ENCODE peak calls at places on chromosome 20, in eight cellular contexts. One of them, this sample, is unnamed.

GRCh38 chr20:55415567-55416142 is 589.7 kb downstream of the CBLN4 start:
- DNase-seq in heart left ventricle: no peak
- DNase-seq in right lobe of liver: no peak
- DNase-seq in GM12891: no peak
- DNase-seq in adrenal gland: no peak
- DNase-seq in stomach: no peak
- DNase-seq in K562: no peak
- DNase-seq in A549: peak
- DNase-seq in this sample: peak

GRCh38 chr20:58852559-58853271 is at the start of gene GNAS:
- DNase-seq in heart left ventricle: peak
- DNase-seq in right lobe of liver: peak
- DNase-seq in GM12891: no peak
- DNase-seq in adrenal gland: peak
- DNase-seq in stomach: no peak
- DNase-seq in K562: peak
- DNase-seq in A549: peak
- DNase-seq in this sample: peak

GRCh38 chr20:56245761-56246160 is 2.8 kb upstream of the MC3R start:
- DNase-seq in heart left ventricle: no peak
- DNase-seq in right lobe of liver: no peak
- DNase-seq in GM12891: no peak
- DNase-seq in adrenal gland: no peak
- DNase-seq in stomach: no peak
- DNase-seq in K562: no peak
- DNase-seq in A549: no peak
- DNase-seq in this sample: peak

GRCh38 chr20:3744037-3744436 is 11.6 kb downstream of the HSPA12B start:
- DNase-seq in heart left ventricle: no peak
- DNase-seq in right lobe of liver: no peak
- DNase-seq in GM12891: no peak
- DNase-seq in adrenal gland: no peak
- DNase-seq in stomach: no peak
- DNase-seq in K562: no peak
- DNase-seq in A549: no peak
- DNase-seq in this sample: no peak

GRCh38 chr20:433300-433975 is 25.3 kb downstream of the RBCK1 start:
- DNase-seq in heart left ventricle: no peak
- DNase-seq in right lobe of liver: no peak
- DNase-seq in GM12891: peak
- DNase-seq in adrenal gland: peak
- DNase-seq in stomach: no peak
- DNase-seq in K562: no peak
- DNase-seq in A549: no peak
- DNase-seq in this sample: no peak

GRCh38 chr20:41654884-41655283 is 36.7 kb upstream of the CHD6 start:
- DNase-seq in heart left ventricle: no peak
- DNase-seq in right lobe of liver: no peak
- DNase-seq in GM12891: no peak
- DNase-seq in adrenal gland: no peak
- DNase-seq in stomach: peak
- DNase-seq in K562: no peak
- DNase-seq in A549: no peak
- DNase-seq in this sample: peak

GRCh38 chr20:59150821-59151251 is 12.8 kb upstream of the ZNF831 start:
- DNase-seq in heart left ventricle: no peak
- DNase-seq in right lobe of liver: no peak
- DNase-seq in GM12891: no peak
- DNase-seq in adrenal gland: no peak
- DNase-seq in stomach: no peak
- DNase-seq in K562: no peak
- DNase-seq in A549: no peak
- DNase-seq in this sample: no peak

GRCh38 chr20:51494241-51495110 is 48.0 kb downstream of the NFATC2 start:
- DNase-seq in heart left ventricle: no peak
- DNase-seq in right lobe of liver: no peak
- DNase-seq in GM12891: no peak
- DNase-seq in adrenal gland: no peak
- DNase-seq in stomach: no peak
- DNase-seq in K562: no peak
- DNase-seq in A549: no peak
- DNase-seq in this sample: peak

GRCh38 chr20:58470336-58470978 is 44.7 kb downstream of the APCDD1L start:
- DNase-seq in heart left ventricle: no peak
- DNase-seq in right lobe of liver: no peak
- DNase-seq in GM12891: no peak
- DNase-seq in adrenal gland: no peak
- DNase-seq in stomach: no peak
- DNase-seq in K562: no peak
- DNase-seq in A549: no peak
- DNase-seq in this sample: no peak

GRCh38 chr20:49278817-49279676 is 1.2 kb upstream of the ZNFX1 start:
- DNase-seq in heart left ventricle: no peak
- DNase-seq in right lobe of liver: no peak
- DNase-seq in GM12891: no peak
- DNase-seq in adrenal gland: peak
- DNase-seq in stomach: no peak
- DNase-seq in K562: peak
- DNase-seq in A549: peak
- DNase-seq in this sample: peak

GRCh38 chr20:571754-572331 is 28.3 kb upstream of the CSNK2A1 start:
- DNase-seq in heart left ventricle: peak
- DNase-seq in right lobe of liver: peak
- DNase-seq in GM12891: no peak
- DNase-seq in adrenal gland: peak
- DNase-seq in stomach: peak
- DNase-seq in K562: peak
- DNase-seq in A549: no peak
- DNase-seq in this sample: no peak

GRCh38 chr20:7695622-7696021 is 244.6 kb downstream of the HAO1 start:
- DNase-seq in heart left ventricle: no peak
- DNase-seq in right lobe of liver: no peak
- DNase-seq in GM12891: no peak
- DNase-seq in adrenal gland: no peak
- DNase-seq in stomach: no peak
- DNase-seq in K562: no peak
- DNase-seq in A549: no peak
- DNase-seq in this sample: no peak

GRCh38 chr20:2865630-2866029 is 7.7 kb upstream of the PTPRA start:
- DNase-seq in heart left ventricle: no peak
- DNase-seq in right lobe of liver: no peak
- DNase-seq in GM12891: no peak
- DNase-seq in adrenal gland: no peak
- DNase-seq in stomach: no peak
- DNase-seq in K562: peak
- DNase-seq in A549: no peak
- DNase-seq in this sample: peak

GRCh38 chr20:53840462-53841000 is 229.9 kb downstream of the BCAS1 start:
- DNase-seq in heart left ventricle: no peak
- DNase-seq in right lobe of liver: no peak
- DNase-seq in GM12891: no peak
- DNase-seq in adrenal gland: no peak
- DNase-seq in stomach: no peak
- DNase-seq in K562: no peak
- DNase-seq in A549: no peak
- DNase-seq in this sample: no peak

GRCh38 chr20:53841741-53842140 is 228.7 kb downstream of the BCAS1 start:
- DNase-seq in heart left ventricle: no peak
- DNase-seq in right lobe of liver: no peak
- DNase-seq in GM12891: no peak
- DNase-seq in adrenal gland: no peak
- DNase-seq in stomach: no peak
- DNase-seq in K562: no peak
- DNase-seq in A549: no peak
- DNase-seq in this sample: no peak

GRCh38 chr20:53837126-53837826 is 233.1 kb downstream of the BCAS1 start:
- DNase-seq in heart left ventricle: no peak
- DNase-seq in right lobe of liver: no peak
- DNase-seq in GM12891: no peak
- DNase-seq in adrenal gland: no peak
- DNase-seq in stomach: no peak
- DNase-seq in K562: no peak
- DNase-seq in A549: no peak
- DNase-seq in this sample: no peak

GRCh38 chr20:53838311-53838873 is 232.0 kb downstream of the BCAS1 start:
- DNase-seq in heart left ventricle: no peak
- DNase-seq in right lobe of liver: no peak
- DNase-seq in GM12891: no peak
- DNase-seq in adrenal gland: no peak
- DNase-seq in stomach: no peak
- DNase-seq in K562: no peak
- DNase-seq in A549: no peak
- DNase-seq in this sample: no peak

DNA sequence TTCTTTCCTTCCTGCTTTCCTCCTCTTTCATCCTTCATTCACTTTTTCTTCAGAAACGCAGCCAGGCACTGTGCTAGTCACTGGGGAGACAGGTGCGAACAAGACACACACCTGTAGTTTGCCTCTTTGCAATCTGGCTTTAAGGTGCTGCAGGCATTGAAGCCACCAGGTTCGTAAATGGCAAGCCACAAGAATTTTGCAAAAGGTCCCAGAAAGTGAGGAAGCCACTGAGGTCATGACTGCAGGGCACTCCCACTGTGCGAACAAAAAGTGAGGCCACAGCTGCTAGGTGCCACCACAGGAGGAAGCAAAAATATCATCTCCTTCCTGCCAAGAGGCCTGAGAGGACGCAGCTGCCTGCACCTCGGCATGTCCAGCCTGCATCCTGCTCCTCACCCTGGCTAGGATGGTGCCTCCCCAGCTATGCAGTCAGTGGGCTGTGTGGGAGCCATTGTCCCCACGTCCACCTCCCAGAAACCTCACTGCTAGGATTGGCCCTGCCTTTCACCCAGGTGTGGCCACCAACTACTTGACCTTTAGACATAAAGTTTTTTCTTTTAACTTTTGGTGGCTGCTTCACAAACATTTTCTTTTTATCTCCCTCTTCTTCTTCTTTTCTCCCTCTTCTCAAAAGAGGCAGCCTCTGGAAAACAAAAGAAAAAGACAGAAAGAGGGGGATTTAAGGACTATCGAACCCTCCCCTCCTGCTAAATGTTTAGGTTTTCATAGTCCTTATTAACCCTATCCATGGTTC is 230.8 kb downstream of the BCAS1 start:
- DNase-seq in heart left ventricle: peak
- DNase-seq in right lobe of liver: peak
- DNase-seq in GM12891: no peak
- DNase-seq in adrenal gland: no peak
- DNase-seq in stomach: peak
- DNase-seq in K562: no peak
- DNase-seq in A549: no peak
- DNase-seq in this sample: peak
- TF ChIP-seq POLR2A in heart left ventricle: no peak
- TF ChIP-seq POLR2A in right lobe of liver: no peak
- TF ChIP-seq POLR2A in GM12891: no peak
- TF ChIP-seq POLR2A in adrenal gland: no peak
- TF ChIP-seq POLR2A in stomach: no peak
- TF ChIP-seq POLR2A in K562: no peak
- TF ChIP-seq POLR2A in A549: no peak
- TF ChIP-seq POLR2A in this sample: no peak

DNA sequence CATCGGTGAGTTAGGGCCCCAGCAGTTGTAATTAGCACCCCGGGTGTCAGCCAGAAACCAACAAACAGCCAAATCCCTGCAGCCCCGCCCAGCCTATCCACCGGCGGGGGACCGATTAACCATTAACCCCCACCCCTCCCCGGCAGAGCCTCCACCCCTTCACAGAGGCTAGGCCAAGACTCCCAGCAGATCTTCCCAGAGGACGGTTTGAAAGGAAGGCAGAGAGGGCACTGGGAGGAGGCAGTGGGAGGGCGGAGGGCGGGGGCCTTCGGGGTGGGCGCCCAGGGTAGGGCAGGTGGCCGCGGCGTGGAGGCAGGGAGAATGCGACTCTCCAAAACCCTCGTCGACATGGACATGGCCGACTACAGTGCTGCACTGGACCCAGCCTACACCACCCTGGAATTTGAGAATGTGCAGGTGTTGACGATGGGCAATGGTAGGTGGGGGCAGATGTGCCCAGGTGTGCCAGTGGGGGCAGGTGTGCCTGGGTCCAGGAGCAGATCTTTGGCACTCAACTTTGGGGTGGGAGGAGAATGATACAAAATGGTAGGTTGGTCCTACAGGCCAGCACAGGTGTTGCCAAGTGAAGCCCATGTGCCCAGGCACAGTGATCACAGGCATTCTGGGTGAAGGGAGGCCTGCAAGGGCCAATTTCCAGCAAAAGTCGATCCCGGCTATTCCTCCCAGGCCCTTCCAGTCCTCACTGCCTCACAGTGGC is 45.7 kb downstream of the HNF4A start:
- DNase-seq in heart left ventricle: peak
- DNase-seq in right lobe of liver: peak
- DNase-seq in GM12891: no peak
- DNase-seq in adrenal gland: no peak
- DNase-seq in stomach: no peak
- DNase-seq in K562: peak
- DNase-seq in A549: no peak
- DNase-seq in this sample: no peak
- TF ChIP-seq POLR2A in heart left ventricle: no peak
- TF ChIP-seq POLR2A in right lobe of liver: peak
- TF ChIP-seq POLR2A in GM12891: no peak
- TF ChIP-seq POLR2A in adrenal gland: no peak
- TF ChIP-seq POLR2A in stomach: no peak
- TF ChIP-seq POLR2A in K562: no peak
- TF ChIP-seq POLR2A in A549: no peak
- TF ChIP-seq POLR2A in this sample: no peak

GRCh38 chr20:63955281-63955845 is 853 bp downstream of the UCKL1 start:
- DNase-seq in heart left ventricle: peak
- DNase-seq in right lobe of liver: no peak
- DNase-seq in GM12891: no peak
- DNase-seq in adrenal gland: no peak
- DNase-seq in stomach: no peak
- DNase-seq in K562: peak
- DNase-seq in A549: peak
- DNase-seq in this sample: peak
- TF ChIP-seq POLR2A in heart left ventricle: no peak
- TF ChIP-seq POLR2A in right lobe of liver: no peak
- TF ChIP-seq POLR2A in GM12891: no peak
- TF ChIP-seq POLR2A in adrenal gland: no peak
- TF ChIP-seq POLR2A in stomach: no peak
- TF ChIP-seq POLR2A in K562: no peak
- TF ChIP-seq POLR2A in A549: no peak
- TF ChIP-seq POLR2A in this sample: no peak

DNA sequence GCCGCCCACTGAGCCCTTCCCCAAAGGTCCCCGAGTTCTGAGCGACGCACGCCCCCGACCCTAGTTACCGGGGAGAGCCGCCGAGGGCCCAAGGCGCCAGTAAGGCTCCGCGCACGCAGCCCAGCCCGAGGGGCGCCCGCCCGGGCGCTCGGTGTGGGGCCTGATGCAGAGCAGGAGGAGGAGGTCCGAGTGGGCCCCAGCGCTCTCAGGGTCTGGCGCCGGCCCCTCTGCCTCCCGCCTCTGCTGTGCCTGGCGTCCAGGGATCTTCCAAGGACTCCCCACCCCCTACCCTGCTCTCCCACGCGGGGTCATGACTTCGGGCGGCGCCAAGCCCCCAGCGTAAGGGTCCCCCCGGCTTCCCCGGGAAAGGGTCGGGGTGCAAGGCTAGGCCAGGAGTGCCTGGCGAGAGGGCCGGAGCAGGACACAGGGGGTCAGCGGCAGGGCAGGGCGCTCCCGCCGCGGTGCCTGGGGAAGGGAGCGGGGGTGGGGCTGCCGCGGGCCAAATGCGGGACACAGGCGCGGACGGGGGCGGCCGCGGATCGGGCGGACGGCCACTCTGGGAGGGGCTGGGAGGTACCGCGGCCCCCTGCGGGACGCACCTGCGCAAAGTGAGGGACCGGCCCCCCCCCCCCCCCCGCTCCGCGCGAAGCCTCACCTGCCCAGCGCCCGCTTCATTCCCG is 637 bp downstream of the ABHD12 start:
- DNase-seq in heart left ventricle: peak
- DNase-seq in right lobe of liver: peak
- DNase-seq in GM12891: peak
- DNase-seq in adrenal gland: peak
- DNase-seq in stomach: peak
- DNase-seq in K562: peak
- DNase-seq in A549: no peak
- DNase-seq in this sample: peak
- TF ChIP-seq POLR2A in heart left ventricle: no peak
- TF ChIP-seq POLR2A in right lobe of liver: no peak
- TF ChIP-seq POLR2A in GM12891: no peak
- TF ChIP-seq POLR2A in adrenal gland: no peak
- TF ChIP-seq POLR2A in stomach: no peak
- TF ChIP-seq POLR2A in K562: no peak
- TF ChIP-seq POLR2A in A549: no peak
- TF ChIP-seq POLR2A in this sample: no peak